ENCODE peak calls at places on chromosomes 2 and 18, in seven cellular contexts. R, W, L, J, U, P and V are unnamed samples.

GRCh38 chr2:26581266-26581990 is 59.7 kb downstream of the CIB4 start:
- DNase-seq in R (no peak), U (no peak), W (no peak), L (no peak), J (no peak), P (no peak), V (no peak)

GRCh38 chr2:71385008-71385407 is 53.4 kb downstream of the ZNF638 start:
- DNase-seq in J (peak), L (peak), R (no peak), U (no peak), W (no peak), P (no peak), V (no peak)

GRCh38 chr2:204681412-204681811 is 136.1 kb downstream of the PARD3B start:
- DNase-seq in L (peak), R (no peak), P (no peak), W (no peak), J (no peak), U (no peak), V (no peak)

GRCh38 chr2:211766689-211767088 is 771.9 kb downstream of the ERBB4 start:
- DNase-seq in L (no peak), W (no peak), P (no peak), U (no peak), R (no peak), J (no peak), V (no peak)

GRCh38 chr2:178069551-178069950 is 3.0 kb downstream of the PDE11A start:
- DNase-seq in R (no peak), W (no peak), U (no peak), L (peak), P (no peak), J (no peak), V (no peak)

GRCh38 chr2:165745916-165746315 is 48.1 kb downstream of the GALNT3 start:
- DNase-seq in L (peak), W (no peak), J (no peak), R (no peak), U (no peak), P (no peak), V (no peak)

GRCh38 chr18:70523035-70523797 is 234.4 kb downstream of the SOCS6 start:
- DNase-seq in W (no peak), J (no peak), P (no peak), U (no peak), L (no peak), R (no peak), V (no peak)

GRCh38 chr18:63997606-63998005 is 27.7 kb downstream of the SERPINB8 start:
- DNase-seq in U (no peak), L (peak), P (no peak), W (no peak), R (no peak), J (no peak), V (no peak)

GRCh38 chr18:61600422-61600821 is 267.2 kb downstream of the CDH20 start:
- DNase-seq in P (no peak), L (no peak), U (no peak), W (no peak), J (no peak), R (no peak), V (no peak)

GRCh38 chr2:230411484-230412368 is 4.3 kb upstream of the SP100 start:
- DNase-seq in W (peak), J (peak), L (peak), P (peak), R (peak), U (peak), V (peak)

GRCh38 chr2:219059725-219060682 is 717 bp downstream of the IHH start:
- DNase-seq in L (no peak), W (no peak), U (no peak), P (no peak), J (no peak), R (no peak), V (no peak)

GRCh38 chr18:48698707-48699106 is 159.9 kb downstream of the CTIF start:
- DNase-seq in P (peak), W (no peak), L (no peak), R (no peak), U (no peak), J (no peak), V (peak)

GRCh38 chr2:227780981-227781630 is 32.5 kb upstream of the CCL20 start:
- DNase-seq in J (peak), R (no peak), L (no peak), P (no peak), U (no peak), W (no peak), V (no peak)

GRCh38 chr2:51812138-51812866 is 780.4 kb upstream of the NRXN1 start:
- DNase-seq in J (no peak), W (no peak), L (peak), R (no peak), P (no peak), U (no peak), V (no peak)

GRCh38 chr2:101750688-101751087 is 53.2 kb downstream of the MAP4K4 start:
- DNase-seq in L (no peak), U (no peak), W (no peak), P (no peak), J (no peak), R (no peak), V (no peak)

GRCh38 chr18:77054288-77054605 is 78.3 kb downstream of the MBP start:
- DNase-seq in U (no peak), W (peak), J (no peak), P (no peak), L (no peak), R (no peak), V (no peak)

GRCh38 chr2:42569116-42569711 is 782 bp downstream of the MTA3 start:
- DNase-seq in L (peak), W (peak), P (peak), R (peak), U (no peak), J (peak), V (peak)

GRCh38 chr2:224110811-224111210 is 71.7 kb upstream of the SERPINE2 start:
- DNase-seq in L (no peak), W (no peak), J (no peak), P (no peak), R (no peak), U (no peak), V (no peak)

GRCh38 chr2:121774216-121774615 is 18.8 kb downstream of the TSN start:
- DNase-seq in W (no peak), P (no peak), L (no peak), J (no peak), U (no peak), R (no peak), V (no peak)

GRCh38 chr2:165675551-165675968 is 118.5 kb downstream of the GALNT3 start:
- DNase-seq in U (no peak), L (peak), W (no peak), P (no peak), R (no peak), J (no peak), V (no peak)

GRCh38 chr2:9087151-9087681 is 83.7 kb upstream of the MBOAT2 start:
- DNase-seq in R (no peak), L (peak), W (no peak), J (peak), U (no peak), P (no peak), V (no peak)

GRCh38 chr2:207939342-207940108 is 85.8 kb downstream of the PLEKHM3 start:
- DNase-seq in R (no peak), U (no peak), W (no peak), L (no peak), P (no peak), J (no peak), V (no peak)

GRCh38 chr2:146221826-146222225 is 1623.0 kb upstream of the ACVR2A start:
- DNase-seq in P (no peak), U (no peak), R (no peak), L (no peak), J (no peak), W (no peak), V (no peak)

GRCh38 chr2:69770193-69770702 is 28.3 kb downstream of the ANXA4 start:
- DNase-seq in P (no peak), R (no peak), L (peak), W (peak), J (peak), U (no peak), V (peak)